ENCODE peak calls at places on chromosomes 1 and 21, in ten cellular contexts. P is mammary epithelial cell, O is testis, V is ovary, A is neural progenitor cell, U is uterus, S is right lobe of liver, J is esophagus squamous epithelium, C is thyroid gland, L is body of pancreas. K is an unnamed sample.
A peak's percentile ranks its signal among the peaks of the same experiment; 100 is the strongest.

GRCh38 chr1:207067695-207068094 is 14.6 kb downstream of the PFKFB2 start:
- DNase-seq in P (no peak), O (no peak), V (no peak), A (no peak), U (no peak), S (no peak), J (no peak), C (no peak), L (no peak), K (no peak)

GRCh38 chr1:245971711-245972085 is 535.4 kb downstream of the SMYD3 start:
- DNase-seq in P (peak; percentile 11), O (no peak), V (no peak), A (no peak), U (no peak), S (no peak), J (no peak), C (no peak), L (no peak), K (no peak)

GRCh38 chr1:26897351-26897750 is 2.9 kb downstream of the GPATCH3 start:
- DNase-seq in P (no peak), O (no peak), V (no peak), A (no peak), U (no peak), S (no peak), J (no peak), C (no peak), L (no peak), K (no peak)

GRCh38 chr1:18440385-18441226 is 40.1 kb upstream of the KLHDC7A start:
- DNase-seq in P (no peak), O (no peak), V (no peak), A (no peak), U (no peak), S (no peak), J (no peak), C (no peak), L (no peak), K (no peak)

GRCh38 chr1:94623560-94624148 is 82.1 kb upstream of the F3 start:
- DNase-seq in P (peak; percentile 45), O (no peak), V (peak; percentile 37), A (no peak), U (no peak), S (no peak), J (no peak), C (no peak), L (no peak), K (no peak)

GRCh38 chr1:56939209-56939608 is 26.6 kb downstream of the C8B start:
- DNase-seq in P (no peak), O (no peak), V (no peak), A (no peak), U (no peak), S (no peak), J (no peak), C (no peak), L (no peak), K (no peak)

GRCh38 chr1:89727517-89728312 is 93.1 kb upstream of the LRRC8D start:
- DNase-seq in P (no peak), O (no peak), V (no peak), A (no peak), U (no peak), S (no peak), J (no peak), C (no peak), L (no peak), K (no peak)

GRCh38 chr21:43287974-43288755 is 119.4 kb downstream of the CRYAA start:
- DNase-seq in P (no peak), O (no peak), V (no peak), A (no peak), U (no peak), S (peak; percentile 78), J (no peak), C (no peak), L (no peak), K (no peak)

GRCh38 chr21:14121719-14122118 is 89.0 kb downstream of the LIPI start:
- DNase-seq in P (no peak), O (no peak), V (no peak), A (no peak), U (no peak), S (no peak), J (no peak), C (no peak), L (no peak), K (no peak)

GRCh38 chr1:206581571-206581981 is 30.7 kb downstream of the EIF2D start:
- DNase-seq in P (no peak), O (peak; percentile 51), V (no peak), A (no peak), U (no peak), S (no peak), J (no peak), C (no peak), L (no peak), K (peak; percentile 38)

GRCh38 chr1:15687446-15687845 is 3.3 kb downstream of the PLEKHM2 start:
- DNase-seq in P (no peak), O (no peak), V (no peak), A (no peak), U (no peak), S (no peak), J (no peak), C (no peak), L (no peak), K (no peak)

GRCh38 chr1:234998174-234998741 is 130.4 kb downstream of the TOMM20 start:
- DNase-seq in P (peak; percentile 100), O (no peak), V (no peak), A (no peak), U (peak; percentile 63), S (peak; percentile 53), J (no peak), C (peak; percentile 42), L (no peak), K (no peak)
- H3K27ac ChIP-seq in P (peak overlapping the region; percentile 98), O (peak overlapping the region; percentile 53), V (no peak overlapping the region), A (no peak overlapping the region), U (peak overlapping the region; percentile 96), S (peak overlapping the region; percentile 93), J (peak overlapping the region; percentile 91), C (peak overlapping the region; percentile 98), L (peak overlapping the region; percentile 78), K (peak overlapping the region; percentile 71)

DNA sequence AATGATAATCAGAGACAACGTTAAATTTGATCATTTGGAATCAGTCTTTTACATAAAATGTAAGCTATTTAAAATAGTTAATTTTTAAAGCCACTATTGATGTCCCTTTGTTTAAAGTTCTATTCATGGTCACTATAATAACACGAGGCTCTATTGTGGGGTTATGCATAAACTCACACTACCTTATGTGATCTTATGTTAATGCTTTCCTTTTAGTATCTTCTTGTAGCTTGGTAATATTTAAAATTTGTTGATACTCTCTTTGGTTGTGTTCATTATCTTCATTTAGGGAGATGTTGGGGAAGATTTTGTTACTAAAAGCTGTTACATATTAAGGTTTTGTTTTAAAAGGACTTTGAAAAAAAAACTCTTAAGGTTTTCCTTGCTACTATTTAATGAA is 1.2 kb downstream of the B3GALT2 start:
- DNase-seq in P (no peak), O (no peak), V (no peak), A (no peak), U (no peak), S (no peak), J (no peak), C (no peak), L (no peak), K (no peak)
- H3K4me3 ChIP-seq in P (no peak overlapping the region), O (peak overlapping the region; percentile 36), V (no peak overlapping the region), A (no peak overlapping the region), U (no peak overlapping the region), S (no peak overlapping the region), J (peak overlapping the region; percentile 51), C (no peak overlapping the region), L (no peak overlapping the region), K (peak overlapping the region; percentile 12)

DNA sequence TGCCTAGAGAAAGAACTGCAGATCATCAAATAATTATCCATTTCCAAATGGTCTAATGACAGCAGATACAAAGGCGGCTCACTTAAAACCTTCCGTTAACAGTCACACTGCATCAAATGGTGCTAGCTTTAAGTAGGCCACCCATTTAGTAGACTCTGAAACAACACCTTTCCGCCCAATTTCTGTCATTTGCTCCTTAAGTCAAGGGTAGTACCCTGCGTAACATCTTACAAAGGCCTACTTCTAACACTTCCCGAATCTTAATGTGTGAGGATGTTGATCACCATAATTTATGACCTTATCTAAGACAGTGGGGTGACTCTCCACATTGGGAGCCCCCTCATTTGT is 684 bp upstream of the RALGPS2 start:
- DNase-seq in P (no peak), O (no peak), V (no peak), A (peak; percentile 9), U (no peak), S (no peak), J (no peak), C (no peak), L (no peak), K (no peak)
- H3K27ac ChIP-seq in P (no peak overlapping the region), O (peak overlapping the region; percentile 90), V (no peak overlapping the region), A (no peak overlapping the region), U (peak overlapping the region; percentile 91), S (peak overlapping the region; percentile 96), J (peak overlapping the region; percentile 96), C (peak overlapping the region; percentile 94), L (peak overlapping the region; percentile 95), K (peak overlapping the region; percentile 94)

GRCh38 chr1:22140681-22141080 is 2.2 kb downstream of the WNT4 start:
- DNase-seq in P (no peak), O (no peak), V (no peak), A (no peak), U (no peak), S (no peak), J (no peak), C (peak; percentile 12), L (no peak), K (no peak)

GRCh38 chr1:22139817-22140216 is 3.1 kb downstream of the WNT4 start:
- DNase-seq in P (no peak), O (no peak), V (no peak), A (no peak), U (no peak), S (no peak), J (no peak), C (no peak), L (no peak), K (no peak)

GRCh38 chr1:22133928-22134324 is 9.0 kb downstream of the WNT4 start:
- DNase-seq in P (no peak), O (no peak), V (no peak), A (peak; percentile 36), U (no peak), S (no peak), J (no peak), C (peak; percentile 50), L (no peak), K (no peak)

GRCh38 chr1:22139066-22139594 is 3.8 kb downstream of the WNT4 start:
- DNase-seq in P (no peak), O (no peak), V (no peak), A (no peak), U (no peak), S (no peak), J (no peak), C (no peak), L (no peak), K (no peak)

DNA sequence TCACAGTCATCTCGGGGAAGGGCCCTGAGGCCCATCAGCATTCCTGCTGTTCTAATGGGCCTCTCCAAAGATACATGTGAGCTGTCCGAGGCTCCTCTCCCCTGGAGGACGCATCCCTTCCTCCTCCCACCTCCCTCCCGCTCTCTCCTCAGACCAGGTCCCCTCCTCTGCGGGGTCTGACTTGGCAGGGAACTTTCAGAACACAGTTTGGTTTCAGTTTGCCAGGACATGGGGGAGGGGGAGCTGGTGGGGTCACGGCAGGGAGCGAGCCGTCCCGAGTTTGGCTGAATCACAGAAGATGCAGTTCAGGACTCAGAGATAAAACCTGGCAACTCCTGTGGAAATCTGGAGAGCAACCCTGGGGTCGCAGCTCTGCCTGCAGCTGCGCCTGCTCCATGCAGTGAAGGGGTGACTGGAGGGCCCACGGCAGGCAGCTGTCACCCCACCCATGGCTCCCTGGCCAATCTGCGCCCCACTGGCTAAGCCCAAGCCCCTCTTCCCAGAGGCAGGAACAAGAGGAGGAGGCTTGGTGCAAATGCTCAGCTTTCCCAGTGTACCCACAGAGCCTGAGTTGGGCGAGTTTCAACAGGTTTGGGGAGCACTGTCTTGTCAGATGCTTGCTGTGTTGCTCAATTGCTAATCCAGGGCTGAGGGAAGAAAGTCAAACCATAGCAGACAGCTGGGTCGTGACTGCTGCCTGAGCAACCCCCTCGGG is 5.7 kb downstream of the WNT4 start:
- DNase-seq in P (peak; percentile 91), O (peak; percentile 37), V (peak; percentile 84), A (peak; percentile 33), U (peak; percentile 78), S (no peak), J (no peak), C (no peak), L (no peak), K (no peak)
- H3K4me3 ChIP-seq in P (peak overlapping the region; percentile 21), O (no peak overlapping the region), V (no peak overlapping the region), A (no peak overlapping the region), U (no peak overlapping the region), S (no peak overlapping the region), J (peak overlapping the region; percentile 37), C (no peak overlapping the region), L (no peak overlapping the region), K (no peak overlapping the region)

K was measured in cardiac muscle cell.